ENCODE peak calls at places on chromosomes 7 and 10, in seven cellular contexts. E is brain microvascular endothelial cell; I is upper lobe of right lung; S is kidney epithelial cell; L is effector CD4-positive, alpha-beta T cell; W is NCI-H774; F is stimulated activated CD4-positive, alpha-beta T cell treated with anti-CD3 and anti-CD28 coated beads, Interleukin-12 subunit alpha, Interleukin-12 subunit beta, amount 100 ng/mL, for 24 hours. N is an unnamed sample.

GRCh38 chr10:44821290-44821689 is 89.8 kb upstream of the TMEM72 start:
- DNase-seq in S (no peak), L (no peak), E (no peak), F (no peak), W (no peak), I (no peak), N (no peak)

GRCh38 chr7:117395743-117396142 is 31.6 kb downstream of the ASZ1 start:
- DNase-seq in E (no peak), F (no peak), S (no peak), W (no peak), L (no peak), I (no peak), N (no peak)

GRCh38 chr7:16655394-16655793 is 9.4 kb downstream of the BZW2 start:
- DNase-seq in S (no peak), F (no peak), L (no peak), W (no peak), I (no peak), E (no peak), N (no peak)

GRCh38 chr10:1360011-1360580 is 303.9 kb downstream of the WDR37 start:
- DNase-seq in I (peak), E (no peak), S (no peak), F (no peak), L (no peak), W (no peak), N (no peak)

GRCh38 chr10:17115683-17116082 is 13.9 kb downstream of the CUBN start:
- DNase-seq in I (no peak), F (no peak), E (peak), S (no peak), W (no peak), L (no peak), N (no peak)

GRCh38 chr10:44966816-44967509 is 7.4 kb downstream of the RASSF4 start:
- DNase-seq in W (no peak), E (no peak), F (no peak), I (no peak), S (no peak), L (no peak), N (no peak)

GRCh38 chr7:97671571-97671970 is 60.3 kb upstream of the TAC1 start:
- DNase-seq in W (no peak), L (no peak), S (no peak), E (no peak), F (no peak), I (no peak), N (no peak)

GRCh38 chr7:38728145-38728544 is 97.0 kb upstream of the AMPH start:
- DNase-seq in S (peak), F (no peak), L (no peak), E (peak), I (no peak), W (no peak), N (no peak)

GRCh38 chr10:22803201-22803895 is 89.0 kb upstream of the PIP4K2A start:
- DNase-seq in I (no peak), F (no peak), W (no peak), E (no peak), L (no peak), S (no peak), N (peak)

GRCh38 chr10:131561897-131562296 is 250.4 kb upstream of the TCERG1L start:
- DNase-seq in I (no peak), L (no peak), E (no peak), S (no peak), F (no peak), W (peak), N (no peak)

GRCh38 chr10:23344251-23344841 is at the start of gene C10orf67:
- DNase-seq in I (peak), W (peak), L (no peak), S (no peak), F (no peak), E (peak), N (peak)

GRCh38 chr7:44966731-44967538 is 11.9 kb downstream of the MYO1G start:
- DNase-seq in S (no peak), E (no peak), L (no peak), F (no peak), W (no peak), I (peak), N (no peak)

GRCh38 chr10:10977978-10978377 is 39.7 kb upstream of the CELF2 start:
- DNase-seq in W (no peak), L (no peak), F (no peak), I (no peak), E (no peak), S (no peak), N (no peak)

GRCh38 chr7:83130623-83131545 is 31.8 kb downstream of the PCLO start:
- DNase-seq in W (peak), F (no peak), I (no peak), L (no peak), E (no peak), S (no peak), N (no peak)

GRCh38 chr10:47406870-47407648 is 23.0 kb upstream of the ZNF488 start:
- DNase-seq in W (no peak), I (peak), S (peak), F (no peak), E (peak), L (no peak), N (peak)

GRCh38 chr10:22821501-22821900 is 106.4 kb upstream of the ARMC3 start:
- DNase-seq in I (no peak), F (no peak), W (no peak), S (no peak), E (peak), L (no peak), N (peak)

GRCh38 chr10:16989826-16990293 is 139.8 kb downstream of the CUBN start:
- DNase-seq in E (no peak), S (no peak), I (no peak), L (no peak), W (no peak), F (no peak), N (peak)

GRCh38 chr7:118352854-118353453 is 128.4 kb downstream of the ANKRD7 start:
- DNase-seq in S (no peak), W (peak), E (no peak), F (no peak), I (no peak), L (no peak), N (peak)

GRCh38 chr7:130732980-130733865 is 784 bp downstream of the KLF14 start:
- DNase-seq in S (no peak), L (no peak), I (peak), F (no peak), W (peak), E (no peak), N (no peak)

GRCh38 chr7:81604808-81605174 is 165.1 kb downstream of the HGF start:
- DNase-seq in E (no peak), F (no peak), L (no peak), W (no peak), I (no peak), S (no peak), N (no peak)

GRCh38 chr7:4871056-4871680 is 9.3 kb upstream of the PAPOLB start:
- DNase-seq in S (no peak), F (no peak), I (no peak), L (no peak), W (no peak), E (peak), N (no peak)

GRCh38 chr10:121077331-121077730 is 226.2 kb downstream of the WDR11 start:
- DNase-seq in E (no peak), L (no peak), S (no peak), F (no peak), I (no peak), W (no peak), N (no peak)

GRCh38 chr10:21399392-21400015 is 126.0 kb downstream of the SKIDA1 start:
- DNase-seq in S (peak), E (peak), F (no peak), W (peak), I (no peak), L (no peak), N (peak)

GRCh38 chr7:105691029-105691691 is 109.9 kb upstream of the EFCAB10 start:
- DNase-seq in F (no peak), W (no peak), E (peak), S (no peak), L (no peak), I (no peak), N (no peak)

GRCh38 chr10:48760983-48761382 is 76.3 kb downstream of the WDFY4 start:
- DNase-seq in W (no peak), L (no peak), S (no peak), E (no peak), I (no peak), F (no peak), N (no peak)

GRCh38 chr10:58322835-58323209 is 12.0 kb upstream of the UBE2D1 start:
- DNase-seq in F (no peak), I (no peak), E (no peak), L (no peak), W (no peak), S (no peak), N (no peak)

GRCh38 chr10:4780782-4781181 is 45.2 kb upstream of the AKR1E2 start:
- DNase-seq in S (no peak), W (no peak), L (no peak), E (no peak), I (no peak), F (no peak), N (peak)

GRCh38 chr7:48180981-48181380 is 9.7 kb downstream of the ABCA13 start:
- DNase-seq in F (no peak), I (no peak), E (peak), W (no peak), S (no peak), L (no peak), N (no peak)

GRCh38 chr7:98056580-98056979 is 50.1 kb upstream of the LMTK2 start:
- DNase-seq in F (no peak), I (no peak), S (no peak), L (no peak), E (no peak), W (no peak), N (no peak)

GRCh38 chr7:77687100-77687746 is 9.0 kb upstream of the RSBN1L start:
- DNase-seq in S (no peak), L (no peak), E (peak), I (no peak), W (no peak), F (no peak), N (no peak)

GRCh38 chr10:57818522-57818921 is 449.2 kb downstream of the IPMK start:
- DNase-seq in L (no peak), E (no peak), F (no peak), I (no peak), S (no peak), W (peak), N (no peak)

GRCh38 chr7:121714559-121715303 is 158.2 kb upstream of the PTPRZ1 start:
- DNase-seq in W (no peak), L (no peak), S (no peak), F (no peak), E (no peak), I (no peak), N (peak)

GRCh38 chr7:101126651-101127459 is at the start of gene SERPINE1:
- DNase-seq in E (peak), L (peak), W (peak), S (peak), F (no peak), I (peak), N (peak)

GRCh38 chr7:84510501-84510900 is 315.9 kb upstream of the SEMA3A start:
- DNase-seq in I (no peak), E (no peak), L (no peak), F (no peak), W (no peak), S (peak), N (no peak)

GRCh38 chr10:117216611-117217195 is 19.4 kb downstream of the KCNK18 start:
- DNase-seq in S (no peak), E (peak), L (peak), F (peak), W (peak), I (peak), N (peak)

GRCh38 chr7:107564553-107565298 is 955 bp downstream of the DUS4L start:
- DNase-seq in W (no peak), L (no peak), E (peak), S (peak), I (no peak), F (no peak), N (peak)

GRCh38 chr7:139909379-139910050 is 80.5 kb downstream of the TBXAS1 start:
- DNase-seq in I (no peak), W (no peak), E (peak), F (no peak), S (no peak), L (no peak), N (no peak)

GRCh38 chr7:44224216-44224950 is 23.6 kb downstream of the YKT6 start:
- DNase-seq in E (no peak), W (peak), S (no peak), I (peak), L (no peak), F (no peak), N (no peak)

GRCh38 chr7:142612264-142612881 is 136.9 kb upstream of the PRSS1 start:
- DNase-seq in W (no peak), F (no peak), I (no peak), E (peak), S (peak), L (no peak), N (no peak)

GRCh38 chr10:49446031-49446430 is 50.1 kb upstream of the DRGX start:
- DNase-seq in S (no peak), I (no peak), L (no peak), F (no peak), E (peak), W (no peak), N (no peak)